ENCODE peak calls at places on chromosome 5, in ten cellular contexts. K is NB4; X is Calu3; S is uterus; D is cardiac muscle cell; V is tibial artery; I is CD8-positive, alpha-beta T cell; N is AG09319; A is A549; Q is GM13977. C is an unnamed sample.

GRCh38 chr5:150241298-150242225 is 48.0 kb downstream of the CAMK2A start:
- DNase-seq in A (no peak), Q (no peak), I (no peak), K (no peak), V (no peak), N (no peak), S (no peak), D (no peak), X (no peak), C (no peak)

GRCh38 chr5:16936150-16937022 is at the start of gene MYO10:
- DNase-seq in K (peak; percentile 63), X (peak; percentile 80), D (peak; percentile 90), S (peak; percentile 71), N (peak; percentile 57), I (peak; percentile 24), V (peak; percentile 48), Q (peak; percentile 80), A (peak; percentile 69), C (no peak)

GRCh38 chr5:133147411-133147810 is 95.6 kb downstream of the HSPA4 start:
- DNase-seq in S (no peak), K (no peak), Q (no peak), D (peak; percentile 68), N (no peak), A (no peak), V (no peak), X (no peak), I (peak; percentile 18), C (no peak)

GRCh38 chr5:159486836-159487235 is 156.5 kb upstream of the IL12B start:
- DNase-seq in Q (no peak), X (no peak), I (no peak), D (no peak), A (no peak), N (no peak), V (no peak), S (no peak), K (no peak), C (no peak)

GRCh38 chr5:67648201-67648671 is 451.6 kb upstream of the CD180 start:
- DNase-seq in N (peak; percentile 88), I (no peak), Q (no peak), V (peak; percentile 86), D (peak; percentile 89), S (peak; percentile 91), X (peak; percentile 32), A (no peak), K (no peak), C (peak; percentile 12)

GRCh38 chr5:10656176-10656830 is 92.4 kb downstream of the ANKRD33B start:
- DNase-seq in N (no peak), V (no peak), X (no peak), A (no peak), Q (no peak), S (no peak), K (no peak), I (no peak), D (no peak), C (no peak)

GRCh38 chr5:175885813-175886212 is 14.4 kb downstream of the CPLX2 start:
- DNase-seq in V (no peak), N (no peak), Q (no peak), A (no peak), S (no peak), D (peak; percentile 21), I (no peak), X (peak; percentile 18), K (peak; percentile 90), C (no peak)

GRCh38 chr5:179607449-179607931 is 16.0 kb downstream of the HNRNPH1 start:
- DNase-seq in Q (no peak), K (peak; percentile 9), X (no peak), V (peak; percentile 49), I (no peak), N (no peak), D (no peak), S (no peak), A (no peak), C (no peak)

GRCh38 chr5:177389368-177390169 is 5.3 kb downstream of the SLC34A1 start:
- DNase-seq in S (no peak), K (peak; percentile 50), D (peak; percentile 67), V (no peak), I (peak; percentile 49), Q (peak; percentile 71), N (no peak), A (no peak), X (peak; percentile 76), C (peak; percentile 95)

GRCh38 chr5:142587354-142587965 is 98.4 kb downstream of the FGF1 start:
- DNase-seq in Q (no peak), S (no peak), I (no peak), K (peak; percentile 61), X (peak; percentile 57), V (no peak), N (no peak), A (peak; percentile 22), D (peak; percentile 65), C (no peak)

GRCh38 chr5:125317546-125317995 is 571.1 kb upstream of the ZNF608 start:
- DNase-seq in V (no peak), D (no peak), A (no peak), I (no peak), K (no peak), N (no peak), S (no peak), X (no peak), Q (no peak), C (no peak)

GRCh38 chr5:67960939-67961338 is 254.6 kb upstream of the PIK3R1 start:
- DNase-seq in V (no peak), X (no peak), S (no peak), A (no peak), Q (no peak), N (no peak), K (no peak), I (no peak), D (no peak), C (no peak)

GRCh38 chr5:134549714-134550113 is 24.2 kb downstream of the JADE2 start:
- DNase-seq in I (no peak), N (no peak), A (no peak), Q (no peak), D (peak; percentile 39), X (no peak), K (peak; percentile 50), S (no peak), V (no peak), C (no peak)

GRCh38 chr5:89417990-89418820 is 535.2 kb upstream of the MEF2C start:
- DNase-seq in S (no peak), K (peak; percentile 10), A (no peak), N (no peak), I (no peak), V (no peak), Q (no peak), D (no peak), X (no peak), C (no peak)

GRCh38 chr5:58148366-58148765 is 311.5 kb downstream of the PLK2 start:
- DNase-seq in K (no peak), I (no peak), N (no peak), X (no peak), V (no peak), Q (no peak), A (no peak), D (no peak), S (no peak), C (no peak)

GRCh38 chr5:157558681-157559080 is 16.9 kb downstream of the ADAM19 start:
- DNase-seq in K (no peak), I (no peak), V (no peak), X (no peak), S (no peak), A (no peak), N (no peak), D (no peak), Q (no peak), C (no peak)

GRCh38 chr5:38500861-38501260 is 55.6 kb downstream of the LIFR start:
- DNase-seq in K (no peak), Q (no peak), I (no peak), V (no peak), D (peak; percentile 22), N (no peak), A (no peak), X (no peak), S (no peak), C (no peak)

GRCh38 chr5:72137826-72138409 is 30.6 kb downstream of the MAP1B start:
- DNase-seq in X (no peak), A (peak; percentile 25), N (no peak), Q (peak; percentile 34), S (no peak), V (no peak), K (peak; percentile 24), I (no peak), D (no peak), C (no peak)
- TF ChIP-seq CTCF in X (peak; percentile 10), A (peak; percentile 66), N (no peak), Q (peak; percentile 54), S (peak; percentile 25), V (peak; percentile 44), K (peak; percentile 21), I (peak; percentile 68), D (peak; percentile 50), C (peak; percentile 65)

GRCh38 chr5:172646716-172647285 is 5.7 kb downstream of the NEURL1B start:
- DNase-seq in V (no peak), A (peak; percentile 73), I (no peak), X (no peak), K (no peak), S (peak; percentile 62), N (no peak), Q (no peak), D (peak; percentile 54), C (no peak)
- TF ChIP-seq CTCF in V (peak; percentile 47), A (no peak), I (no peak), X (no peak), K (no peak), S (peak; percentile 43), N (peak; percentile 12), Q (no peak), D (peak; percentile 47), C (no peak)

DNA sequence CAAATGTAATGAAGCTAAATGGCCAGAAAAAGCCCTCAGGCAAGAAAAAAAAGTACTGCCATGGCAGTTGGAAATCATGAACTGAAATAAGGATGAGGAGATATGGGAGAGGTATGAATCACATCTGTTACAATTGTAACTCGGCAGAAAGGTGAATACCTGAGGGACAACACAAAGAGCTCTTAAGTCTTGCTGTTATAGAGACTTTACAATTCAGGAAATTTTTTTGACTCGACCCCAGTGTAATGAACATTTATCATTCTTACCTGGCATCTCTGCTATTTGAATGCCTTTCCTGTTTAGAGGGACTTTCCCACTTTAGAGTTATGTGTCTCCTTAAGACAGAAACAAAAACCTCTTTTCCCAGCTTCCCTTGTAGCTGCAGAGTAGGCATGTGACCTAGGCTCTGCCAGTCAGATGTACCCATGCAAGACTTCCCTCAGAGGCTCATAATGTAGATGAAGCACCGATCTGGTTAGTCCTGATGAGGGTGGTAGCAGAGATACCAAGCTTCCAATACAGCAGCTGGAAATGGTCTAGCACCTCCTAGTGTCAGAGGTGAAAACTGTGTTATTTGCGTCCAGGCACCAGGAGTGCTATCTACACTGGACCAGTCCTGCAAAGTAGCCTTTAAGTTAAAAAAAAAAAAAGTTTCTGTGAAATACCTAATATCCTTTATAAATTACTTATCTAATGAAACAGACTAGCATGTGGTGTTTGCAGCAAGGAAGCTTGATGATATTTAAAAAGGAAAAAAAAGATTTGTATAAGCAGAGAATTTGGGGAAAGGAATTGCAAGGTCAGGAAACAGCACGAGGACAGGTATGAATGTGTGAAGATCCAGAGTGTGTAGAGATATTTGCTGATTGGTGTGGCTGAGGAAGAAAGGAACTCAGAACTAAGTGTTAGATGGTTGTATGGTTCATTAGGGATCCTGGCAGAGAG is 146.9 kb upstream of the SLC1A3 start:
- DNase-seq in K (peak; percentile 47), I (no peak), V (no peak), N (no peak), A (no peak), D (no peak), X (peak; percentile 17), Q (no peak), S (no peak), C (no peak)
- TF ChIP-seq CTCF in K (peak; percentile 50), I (no peak), V (no peak), N (peak; percentile 21), A (peak; percentile 13), D (no peak), X (peak; percentile 47), Q (peak; percentile 27), S (no peak), C (peak; percentile 57)

GRCh38 chr5:9445989-9446388 is 99.9 kb downstream of the SEMA5A start:
- DNase-seq in V (no peak), N (no peak), A (no peak), S (no peak), D (no peak), I (no peak), K (no peak), X (no peak), Q (no peak), C (no peak)
- TF ChIP-seq CTCF in V (no peak), N (no peak), A (no peak), S (no peak), D (no peak), I (no peak), K (no peak), X (no peak), Q (no peak), C (no peak)

C was measured in epithelial cell of proximal tubule.